ENCODE peak calls at places on chromosomes 12 and 14, in seven cellular contexts. Y, H, O, L, I, T and W are unnamed samples.

GRCh38 chr14:68482018-68482417 is 310.8 kb downstream of the ZFP36L1 start:
- DNase-seq in I (no peak), H (no peak), Y (no peak), T (no peak), O (no peak), L (no peak), W (no peak)

GRCh38 chr14:76065519-76065918 is 80.0 kb downstream of the IFT43 start:
- DNase-seq in I (no peak), O (no peak), L (no peak), T (no peak), H (no peak), Y (no peak), W (no peak)

GRCh38 chr14:49935526-49935925 is 42.6 kb downstream of the ARF6 start:
- DNase-seq in L (no peak), O (no peak), H (no peak), T (no peak), Y (no peak), I (no peak), W (no peak)

GRCh38 chr12:111532741-111533140 is 66.4 kb downstream of the ATXN2 start:
- DNase-seq in T (no peak), Y (no peak), I (no peak), H (no peak), O (no peak), L (no peak), W (no peak)

GRCh38 chr14:56892959-56893358 is 82.7 kb upstream of the OTX2 start:
- DNase-seq in O (no peak), Y (no peak), H (no peak), I (no peak), L (no peak), T (no peak), W (peak; percentile 51)

GRCh38 chr14:21326972-21327371 is 47.1 kb downstream of the RPGRIP1 start:
- DNase-seq in I (no peak), L (no peak), H (no peak), Y (no peak), O (no peak), T (no peak), W (no peak)

GRCh38 chr14:78848234-78848820 is 678.2 kb downstream of the NRXN3 start:
- DNase-seq in H (peak; percentile 3), Y (peak; percentile 57), I (no peak), L (peak; percentile 84), T (peak; percentile 58), O (peak; percentile 33), W (peak; percentile 29)

GRCh38 chr12:64840129-64840528 is 15.7 kb downstream of the TBC1D30 start:
- DNase-seq in Y (no peak), H (no peak), T (no peak), I (no peak), O (no peak), L (no peak), W (no peak)

GRCh38 chr12:96399919-96400630 is at the start of gene CDK17:
- DNase-seq in L (peak; percentile 94), O (peak; percentile 90), T (peak; percentile 70), Y (peak; percentile 94), I (no peak), H (peak; percentile 65), W (peak; percentile 87)

GRCh38 chr14:23356036-23356435 is 3.3 kb upstream of the SLC22A17 start:
- DNase-seq in T (no peak), L (no peak), Y (no peak), I (no peak), H (no peak), O (no peak), W (no peak)

GRCh38 chr14:23354990-23355389 is 2.3 kb upstream of the SLC22A17 start:
- DNase-seq in T (no peak), Y (no peak), H (no peak), I (no peak), L (no peak), O (no peak), W (no peak)

GRCh38 chr14:23351681-23352505 is 794 bp downstream of the SLC22A17 start:
- DNase-seq in H (no peak), T (no peak), O (no peak), L (no peak), Y (peak; percentile 34), I (no peak), W (no peak)

GRCh38 chr14:23352506-23353432 is at the start of gene SLC22A17:
- DNase-seq in T (no peak), H (peak; percentile 84), O (no peak), L (no peak), I (no peak), Y (peak; percentile 97), W (no peak)

GRCh38 chr14:23353433-23353780 is 720 bp upstream of the SLC22A17 start:
- DNase-seq in Y (no peak), O (no peak), H (no peak), I (no peak), T (no peak), L (no peak), W (no peak)
- H2AFZ ChIP-seq in Y (peak overlapping the region; percentile 57), O (no peak overlapping the region), H (no peak overlapping the region), I (no peak overlapping the region), T (no peak overlapping the region), L (no peak overlapping the region), W (no peak overlapping the region)

GRCh38 chr12:105252901-105253300 is 16.9 kb upstream of the APPL2 start:
- DNase-seq in T (no peak), L (no peak), H (no peak), Y (peak; percentile 72), I (no peak), O (no peak), W (no peak)

GRCh38 chr12:105257321-105257728 is 21.4 kb upstream of the APPL2 start:
- DNase-seq in H (peak; percentile 96), Y (peak; percentile 92), T (peak; percentile 29), I (peak; percentile 40), L (no peak), O (no peak), W (no peak)

GRCh38 chr12:105256011-105256410 is 20.0 kb upstream of the APPL2 start:
- DNase-seq in O (no peak), L (no peak), Y (peak; percentile 31), H (peak; percentile 47), T (peak; percentile 19), I (no peak), W (no peak)

GRCh38 chr12:105256921-105257320 is 20.9 kb upstream of the APPL2 start:
- DNase-seq in L (no peak), H (peak; percentile 88), O (no peak), Y (peak; percentile 96), I (no peak), T (peak; percentile 19), W (no peak)

DNA sequence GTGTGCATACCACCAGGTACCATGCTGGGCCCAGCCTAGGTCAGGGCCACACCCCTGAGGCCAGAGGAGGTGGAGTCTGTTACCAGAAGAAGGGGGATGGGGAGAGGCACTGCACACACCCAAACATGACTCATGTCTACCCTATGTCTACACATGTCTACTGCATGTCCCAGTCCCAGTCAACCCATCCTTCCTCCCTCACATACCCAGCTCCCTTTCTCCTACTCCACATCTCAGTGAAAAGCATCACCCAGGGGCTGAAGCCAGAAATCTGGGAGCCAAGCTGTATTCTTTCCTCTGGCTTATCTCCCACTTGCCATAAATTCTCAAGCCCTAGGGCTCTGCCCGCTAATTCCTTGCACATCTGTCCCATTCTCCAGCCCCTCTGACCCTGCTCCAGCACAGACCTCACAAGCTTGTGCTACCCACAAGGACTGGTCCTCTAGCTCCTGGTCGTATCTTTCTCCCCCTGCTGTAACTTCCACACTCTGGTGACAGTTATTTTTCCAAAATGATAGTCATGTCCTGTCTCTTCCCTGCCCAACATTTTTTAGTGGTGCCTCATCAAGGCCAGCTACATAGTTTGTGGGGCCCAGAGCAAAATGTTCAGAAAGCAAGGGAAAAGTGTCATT is 18.0 kb upstream of the APPL2 start:
- DNase-seq in T (no peak), L (no peak), Y (peak; percentile 87), O (no peak), H (peak; percentile 66), I (peak; percentile 85), W (no peak)
- H2AFZ ChIP-seq in T (no peak overlapping the region), L (peak overlapping the region; percentile 5), Y (no peak overlapping the region), O (no peak overlapping the region), H (peak overlapping the region; percentile 15), I (peak overlapping the region; percentile 25), W (no peak overlapping the region)

DNA sequence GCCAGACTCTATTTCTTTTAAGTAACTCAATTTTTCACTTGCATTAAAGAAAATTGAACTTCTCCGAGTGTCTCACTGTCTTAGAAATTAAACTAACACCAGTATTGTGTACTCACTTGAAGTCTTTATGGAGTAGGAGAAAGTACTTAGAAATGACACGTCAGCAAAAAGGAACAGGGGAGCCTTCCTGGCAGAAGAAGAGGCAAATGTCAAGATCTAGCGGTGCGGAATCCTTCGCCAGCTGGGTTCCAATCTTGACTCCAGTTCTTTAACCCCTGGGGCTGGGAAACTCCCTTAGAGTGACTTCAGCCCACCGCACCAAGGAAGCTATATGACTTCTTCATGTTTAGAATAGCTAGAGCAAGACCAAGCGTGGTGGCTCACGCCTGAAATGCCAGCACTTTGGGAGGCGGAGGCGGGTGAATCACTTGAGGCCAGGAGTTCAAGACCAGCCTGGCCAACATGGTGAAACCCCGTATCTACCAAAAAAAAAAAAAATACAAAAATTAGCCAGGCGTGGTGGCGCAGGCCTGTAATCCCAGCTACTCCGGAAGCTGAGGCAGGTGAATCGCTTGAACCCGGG is 34.4 kb downstream of the WBP11 start:
- DNase-seq in T (no peak), L (peak; percentile 39), Y (peak; percentile 51), O (no peak), H (no peak), I (no peak), W (no peak)
- H2AFZ ChIP-seq in T (peak overlapping the region; percentile 77), L (no peak overlapping the region), Y (peak overlapping the region; percentile 91), O (no peak overlapping the region), H (peak overlapping the region; percentile 77), I (no peak overlapping the region), W (peak overlapping the region; percentile 80)

GRCh38 chr12:24780969-24781368 is 167.9 kb downstream of the BCAT1 start:
- DNase-seq in Y (peak; percentile 42), I (no peak), T (no peak), O (no peak), L (peak; percentile 43), H (no peak), W (peak; percentile 26)

GRCh38 chr12:24773996-24774395 is 174.9 kb downstream of the BCAT1 start:
- DNase-seq in Y (no peak), O (no peak), H (no peak), L (no peak), T (no peak), I (no peak), W (no peak)

GRCh38 chr12:24776856-24777255 is 172.0 kb downstream of the BCAT1 start:
- DNase-seq in Y (no peak), O (no peak), I (no peak), T (no peak), L (no peak), H (no peak), W (no peak)

GRCh38 chr12:24777359-24777758 is 171.5 kb downstream of the BCAT1 start:
- DNase-seq in L (no peak), Y (no peak), H (no peak), I (no peak), T (no peak), O (no peak), W (no peak)

DNA sequence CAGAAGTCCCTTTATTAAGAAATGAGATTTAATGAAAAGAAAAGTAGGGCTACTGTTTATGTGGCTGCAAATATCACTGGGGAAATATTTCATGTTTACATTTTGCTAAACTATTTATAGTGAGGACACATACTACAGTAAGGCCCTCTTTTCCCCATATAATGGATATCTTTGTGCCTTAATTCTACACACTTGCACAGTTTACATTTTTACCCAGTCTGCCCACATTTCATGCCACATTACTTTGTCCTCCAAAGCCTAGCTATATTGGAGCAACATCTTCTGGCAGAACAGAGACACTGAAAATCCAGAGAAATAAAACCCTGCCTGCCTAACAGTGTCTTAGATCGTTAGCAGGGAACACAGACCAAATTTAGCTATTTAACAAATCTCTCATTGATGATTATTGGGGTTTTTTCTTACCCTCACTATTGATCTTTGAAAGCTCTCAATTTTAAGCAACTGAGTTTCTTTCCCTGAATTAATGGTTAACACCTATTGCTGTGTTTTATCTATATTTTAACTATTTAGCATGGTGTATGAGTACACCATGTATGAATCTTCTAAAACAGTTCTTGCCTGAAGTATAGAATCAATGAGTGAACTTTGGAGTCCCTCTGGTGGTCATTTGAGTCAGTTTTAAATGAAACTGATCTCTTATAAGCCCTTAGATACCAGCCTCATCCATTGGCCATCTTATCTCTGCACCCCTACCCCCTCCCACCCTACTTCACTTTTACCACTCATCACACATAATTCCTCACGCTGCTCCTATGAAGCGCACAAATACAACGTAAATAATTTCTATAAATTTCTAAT is 170.2 kb downstream of the BCAT1 start:
- DNase-seq in Y (peak; percentile 47), O (no peak), H (peak; percentile 38), I (no peak), L (peak; percentile 77), T (no peak), W (peak; percentile 41)
- H2AFZ ChIP-seq in Y (no peak overlapping the region), O (peak overlapping the region; percentile 54), H (no peak overlapping the region), I (no peak overlapping the region), L (no peak overlapping the region), T (no peak overlapping the region), W (no peak overlapping the region)